ENCODE peak calls at places on chromosomes 1 and 21, in six cellular contexts. A is fibroblast of lung; I is PC-9; C is effector CD8-positive, alpha-beta T cell; D is SHP77 treated with DMSO at 0.1 percent for 48 hours; X is stimulated activated CD8-positive, alpha-beta memory T cell treated with anti-CD3 and anti-CD28 coated beads, Interleukin-4, amount 100 ng/mL, for 48 hours. N is an unnamed sample.

GRCh38 chr1:2921970-2922686 is 99.1 kb upstream of the ACTRT2 start:
- DNase-seq in C (peak), I (no peak), X (peak), A (no peak), D (no peak), N (peak)

GRCh38 chr1:66294692-66295384 is 239.1 kb upstream of the SGIP1 start:
- DNase-seq in C (no peak), A (peak), D (no peak), X (no peak), I (peak), N (no peak)

GRCh38 chr1:171814692-171815091 is 26.6 kb upstream of the DNM3 start:
- DNase-seq in I (no peak), C (no peak), X (no peak), A (peak), D (no peak), N (no peak)

GRCh38 chr1:165162671-165163241 is 193.8 kb downstream of the LMX1A start:
- DNase-seq in D (peak), X (no peak), I (peak), C (no peak), A (no peak), N (peak)

GRCh38 chr1:84366786-84367185 is 31.5 kb upstream of the DNASE2B start:
- DNase-seq in D (no peak), A (peak), X (no peak), I (no peak), C (no peak), N (no peak)

GRCh38 chr21:25169370-25169769 is 437.9 kb downstream of the MRPL39 start:
- DNase-seq in C (no peak), D (no peak), A (no peak), I (no peak), X (no peak), N (no peak)

GRCh38 chr1:89998306-89998705 is 3.4 kb downstream of the ZNF326 start:
- DNase-seq in C (no peak), A (peak), I (no peak), D (no peak), X (no peak), N (no peak)

GRCh38 chr1:49765034-49765433 is 258.7 kb downstream of the AGBL4 start:
- DNase-seq in C (no peak), D (no peak), X (no peak), I (no peak), A (no peak), N (peak)

GRCh38 chr21:20790113-20790512 is 208.1 kb upstream of the NCAM2 start:
- DNase-seq in X (no peak), C (no peak), I (no peak), D (no peak), A (no peak), N (no peak)

GRCh38 chr1:183942933-183943693 is 94.4 kb downstream of the COLGALT2 start:
- DNase-seq in A (peak), C (no peak), D (peak), X (no peak), I (peak), N (no peak)

GRCh38 chr1:241118049-241118448 is 239.0 kb downstream of the RGS7 start:
- DNase-seq in D (no peak), A (peak), C (no peak), X (no peak), I (no peak), N (no peak)

GRCh38 chr1:116494351-116494692 is 76.5 kb downstream of the CD58 start:
- DNase-seq in A (peak), D (no peak), I (no peak), C (no peak), X (no peak), N (no peak)